ENCODE peak calls at places on chromosomes 11 and 22, in eight cellular contexts. N is brain microvascular endothelial cell; G is AG04450; P is naive thymus-derived CD4-positive, alpha-beta T cell; S is GM23248; W is GM06990; L is BJ; A is kidney epithelial cell. U is an unnamed sample.
A peak's percentile ranks its signal among the peaks of the same experiment; 100 is the strongest.

GRCh38 chr11:62493801-62494200 is 52.8 kb downstream of the AHNAK start:
- DNase-seq in L (no peak), P (no peak), N (no peak), W (no peak), S (no peak), G (no peak), A (no peak), U (no peak)

GRCh38 chr22:31284241-31284745 is 8.0 kb downstream of the PIK3IP1 start:
- DNase-seq in W (no peak), S (no peak), P (no peak), G (no peak), A (no peak), N (no peak), L (no peak), U (no peak)

GRCh38 chr11:131612576-131612975 is 242.2 kb downstream of the NTM start:
- DNase-seq in P (no peak), S (no peak), W (no peak), G (no peak), L (no peak), N (no peak), A (no peak), U (no peak)

GRCh38 chr11:130580372-130580771 is 131.9 kb downstream of the ADAMTS15 start:
- DNase-seq in W (no peak), G (peak; percentile 20), A (peak; percentile 92), L (peak; percentile 65), S (peak; percentile 89), P (no peak), N (peak; percentile 94), U (no peak)

GRCh38 chr11:5620606-5621521 is 3.9 kb upstream of the TRIM34 start:
- DNase-seq in S (peak; percentile 91), G (peak; percentile 78), N (peak; percentile 90), L (peak; percentile 52), A (no peak), P (no peak), W (no peak), U (no peak)

GRCh38 chr11:87019582-87020271 is 18.0 kb upstream of the TMEM135 start:
- DNase-seq in P (no peak), S (no peak), A (no peak), N (no peak), W (no peak), G (no peak), L (no peak), U (no peak)

GRCh38 chr11:22780914-22781593 is 48.5 kb downstream of the SVIP start:
- DNase-seq in W (no peak), G (no peak), S (no peak), L (no peak), N (no peak), A (no peak), P (no peak), U (peak; percentile 1)

GRCh38 chr11:68297812-68298658 is 14.4 kb upstream of the LRP5 start:
- DNase-seq in W (peak; percentile 83), P (peak; percentile 71), A (no peak), G (peak; percentile 24), L (no peak), N (peak; percentile 61), S (peak; percentile 81), U (peak; percentile 63)

GRCh38 chr22:16559056-16559955 is 33.3 kb downstream of the CCT8L2 start:
- DNase-seq in S (no peak), W (no peak), P (no peak), L (no peak), A (no peak), N (no peak), G (no peak), U (peak; percentile 38)

GRCh38 chr11:5611627-5612026 is 13.2 kb upstream of the TRIM34 start:
- DNase-seq in A (no peak), P (no peak), N (no peak), S (no peak), W (no peak), L (no peak), G (no peak), U (no peak)

GRCh38 chr11:72676874-72677341 is 2.7 kb upstream of the PDE2A start:
- DNase-seq in W (peak; percentile 59), L (no peak), A (no peak), P (peak; percentile 70), S (peak; percentile 73), N (peak; percentile 32), G (no peak), U (peak; percentile 78)

GRCh38 chr11:102974552-102975280 is 19.2 kb upstream of the MMP13 start:
- DNase-seq in A (no peak), L (peak; percentile 56), N (peak; percentile 86), W (no peak), P (no peak), S (peak; percentile 71), G (no peak), U (no peak)

GRCh38 chr11:31863170-31863929 is 52.2 kb upstream of the PAX6 start:
- DNase-seq in N (no peak), P (no peak), W (no peak), G (no peak), L (no peak), S (no peak), A (no peak), U (no peak)

GRCh38 chr11:118439656-118440055 is 3.4 kb downstream of the KMT2A start:
- DNase-seq in A (no peak), G (no peak), W (no peak), S (no peak), P (peak; percentile 7), L (no peak), N (no peak), U (peak; percentile 11)

GRCh38 chr11:111414267-111414931 is 35.3 kb upstream of the POU2AF1 start:
- DNase-seq in P (no peak), N (no peak), L (no peak), S (no peak), G (no peak), W (peak; percentile 73), A (no peak), U (no peak)

GRCh38 chr11:91104237-91104636 is 881.4 kb upstream of the CHORDC1 start:
- DNase-seq in G (peak; percentile 29), W (no peak), P (no peak), L (peak; percentile 53), A (peak; percentile 2), S (peak; percentile 14), N (peak; percentile 52), U (no peak)

GRCh38 chr11:22449441-22449840 is 111.3 kb downstream of the SLC17A6 start:
- DNase-seq in N (peak; percentile 14), L (no peak), P (no peak), W (no peak), A (no peak), S (peak; percentile 43), G (no peak), U (no peak)

GRCh38 chr11:103637250-103637649 is 399.2 kb upstream of the DDI1 start:
- DNase-seq in P (no peak), S (peak; percentile 72), W (no peak), N (no peak), G (no peak), L (no peak), A (no peak), U (no peak)

GRCh38 chr11:121762820-121763219 is 310.1 kb upstream of the SORL1-AS1 start:
- DNase-seq in N (peak; percentile 18), L (no peak), S (peak; percentile 71), A (no peak), P (no peak), W (no peak), G (no peak), U (no peak)

GRCh38 chr22:32080904-32081303 is 37.8 kb downstream of the SLC5A1 start:
- DNase-seq in P (peak; percentile 33), G (peak; percentile 6), L (no peak), A (no peak), N (peak; percentile 36), S (peak; percentile 71), W (peak; percentile 6), U (peak; percentile 11)

GRCh38 chr11:15206791-15207190 is 92.1 kb downstream of the INSC start:
- DNase-seq in P (no peak), L (no peak), N (no peak), A (no peak), G (no peak), W (no peak), S (no peak), U (no peak)

GRCh38 chr22:35684270-35684700 is 33.4 kb upstream of the APOL5 start:
- DNase-seq in S (peak; percentile 78), A (no peak), N (peak; percentile 60), W (no peak), G (no peak), L (no peak), P (no peak), U (no peak)

GRCh38 chr11:43823851-43824250 is 56.8 kb upstream of the ALKBH3 start:
- DNase-seq in W (no peak), G (no peak), S (no peak), A (no peak), L (no peak), N (no peak), P (no peak), U (no peak)

DNA sequence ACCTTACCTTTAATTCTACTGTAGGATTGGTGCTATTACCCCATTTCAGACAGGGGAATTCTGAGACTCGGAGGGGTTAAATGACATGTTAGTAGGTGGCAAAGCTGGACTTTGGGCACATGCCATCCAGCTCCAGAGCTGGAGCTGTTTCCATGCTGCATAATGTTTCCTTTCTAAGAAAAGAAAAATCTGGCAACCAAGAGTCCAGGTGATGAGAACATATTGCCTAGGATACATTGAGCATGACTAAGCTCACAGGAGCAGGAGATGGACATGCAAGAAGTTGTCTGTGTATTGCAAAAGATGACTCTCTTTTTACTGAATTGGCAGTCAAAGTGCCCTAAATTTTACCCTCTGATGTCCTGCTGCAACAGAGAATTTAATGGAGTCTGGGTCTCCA is 150.8 kb upstream of the SYT13 start:
- DNase-seq in A (no peak), P (no peak), W (no peak), N (no peak), L (no peak), G (no peak), S (no peak), U (no peak)
- H3K27me3 ChIP-seq in A (no peaks in the 10 kb centered on the region), P (no peaks in the 10 kb centered on the region), W (no peaks in the 10 kb centered on the region), N (peaks cover 13% of the 10 kb centered on the region), L (peaks cover 7% of the 10 kb centered on the region), G (peaks cover 6% of the 10 kb centered on the region), S (peaks cover 35% of the 10 kb centered on the region), U (no peaks in the 10 kb centered on the region)

GRCh38 chr11:93704237-93704636 is 37.1 kb downstream of the TAF1D start:
- DNase-seq in S (no peak), P (no peak), G (no peak), A (no peak), L (no peak), W (no peak), N (no peak), U (no peak)
- H3K27me3 ChIP-seq in S (no peaks in the 10 kb centered on the region), P (no peaks in the 10 kb centered on the region), G (no peaks in the 10 kb centered on the region), A (no peaks in the 10 kb centered on the region), L (no peaks in the 10 kb centered on the region), W (no peaks in the 10 kb centered on the region), N (no peaks in the 10 kb centered on the region), U (no peaks in the 10 kb centered on the region)

GRCh38 chr11:16832193-16832539 is 93.7 kb downstream of the C11orf58 start:
- DNase-seq in A (no peak), G (no peak), L (no peak), N (no peak), P (no peak), S (no peak), W (no peak), U (no peak)
- H3K27me3 ChIP-seq in A (no peaks in the 10 kb centered on the region), G (peaks cover 2% of the 10 kb centered on the region), L (peaks cover 1% of the 10 kb centered on the region), N (no peaks in the 10 kb centered on the region), P (no peaks in the 10 kb centered on the region), S (peaks cover 7% of the 10 kb centered on the region), W (no peaks in the 10 kb centered on the region), U (no peaks in the 10 kb centered on the region)

DNA sequence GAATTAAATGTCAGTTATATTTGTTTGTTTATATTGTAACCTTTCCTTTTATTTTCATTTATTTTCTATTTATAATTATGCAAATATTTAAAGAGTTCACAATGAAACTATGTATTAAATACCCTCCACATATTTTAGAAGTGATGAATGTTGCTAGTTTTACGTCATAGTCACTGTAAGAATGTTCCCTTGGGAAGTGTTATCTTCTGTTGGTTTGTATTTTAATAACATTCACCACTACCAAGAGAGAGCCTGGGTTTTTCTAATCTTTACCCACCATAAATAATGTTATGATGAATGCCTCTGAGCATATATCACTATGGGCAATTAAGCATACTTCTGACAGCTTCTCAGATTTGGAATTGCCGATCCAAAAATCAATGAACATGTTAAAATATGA is 80.7 kb downstream of the GGT1 start:
- DNase-seq in W (no peak), G (peak; percentile 39), S (peak; percentile 63), L (peak; percentile 10), A (no peak), P (no peak), N (peak; percentile 32), U (no peak)
- H3K27me3 ChIP-seq in W (no peaks in the 10 kb centered on the region), G (no peaks in the 10 kb centered on the region), S (peaks cover 55% of the 10 kb centered on the region), L (peaks cover 3% of the 10 kb centered on the region), A (peaks cover 3% of the 10 kb centered on the region), P (peaks cover 10% of the 10 kb centered on the region), N (no peaks in the 10 kb centered on the region), U (peaks cover 10% of the 10 kb centered on the region)